ENCODE peak calls at places on chromosomes 11 and 22, in six cellular contexts. One of them, this sample, is unnamed.

GRCh38 chr22:40015346-40015976 is 20.7 kb downstream of the FAM83F start:
- DNase-seq in MM.1S: no peak
- DNase-seq in GM23338: no peak
- DNase-seq in hepatocyte: no peak
- DNase-seq in PC-3: no peak
- DNase-seq in GM23248: no peak
- DNase-seq in this sample: no peak

GRCh38 chr22:24112188-24112587 is 69.1 kb upstream of the SUSD2 start:
- DNase-seq in MM.1S: no peak
- DNase-seq in GM23338: no peak
- DNase-seq in hepatocyte: no peak
- DNase-seq in PC-3: peak; percentile 7
- DNase-seq in GM23248: peak; percentile 46
- DNase-seq in this sample: no peak

GRCh38 chr22:43441216-43441615 is 29.4 kb downstream of the MPPED1 start:
- DNase-seq in MM.1S: no peak
- DNase-seq in GM23338: no peak
- DNase-seq in hepatocyte: no peak
- DNase-seq in PC-3: no peak
- DNase-seq in GM23248: no peak
- DNase-seq in this sample: no peak

GRCh38 chr22:38243007-38243775 is 29.6 kb downstream of the TMEM184B start:
- DNase-seq in MM.1S: no peak
- DNase-seq in GM23338: no peak
- DNase-seq in hepatocyte: peak; percentile 88
- DNase-seq in PC-3: no peak
- DNase-seq in GM23248: no peak
- DNase-seq in this sample: peak; percentile 65

GRCh38 chr11:121687961-121688566 is 235.3 kb upstream of the SORL1-AS1 start:
- DNase-seq in MM.1S: no peak
- DNase-seq in GM23338: peak; percentile 58
- DNase-seq in hepatocyte: peak; percentile 37
- DNase-seq in PC-3: peak; percentile 60
- DNase-seq in GM23248: no peak
- DNase-seq in this sample: peak; percentile 26

GRCh38 chr11:64364911-64365310 is 5.9 kb downstream of the RPS6KA4 start:
- DNase-seq in MM.1S: no peak
- DNase-seq in GM23338: no peak
- DNase-seq in hepatocyte: no peak
- DNase-seq in PC-3: peak; percentile 45
- DNase-seq in GM23248: peak; percentile 31
- DNase-seq in this sample: no peak

GRCh38 chr22:23183107-23183698 is 2.9 kb downstream of the BCR start:
- DNase-seq in MM.1S: peak; percentile 43
- DNase-seq in GM23338: peak; percentile 96
- DNase-seq in hepatocyte: peak; percentile 74
- DNase-seq in PC-3: peak; percentile 47
- DNase-seq in GM23248: peak; percentile 75
- DNase-seq in this sample: peak; percentile 96

GRCh38 chr11:28343304-28344233 is 235.4 kb downstream of the METTL15 start:
- DNase-seq in MM.1S: no peak
- DNase-seq in GM23338: peak; percentile 25
- DNase-seq in hepatocyte: peak; percentile 15
- DNase-seq in PC-3: peak; percentile 77
- DNase-seq in GM23248: peak; percentile 81
- DNase-seq in this sample: no peak

GRCh38 chr11:65423516-65424199 is 1.1 kb downstream of the NEAT1 start:
- DNase-seq in MM.1S: no peak
- DNase-seq in GM23338: no peak
- DNase-seq in hepatocyte: no peak
- DNase-seq in PC-3: peak; percentile 32
- DNase-seq in GM23248: peak; percentile 48
- DNase-seq in this sample: no peak

GRCh38 chr11:92277871-92278270 is 53.3 kb downstream of the FAT3 start:
- DNase-seq in MM.1S: no peak
- DNase-seq in GM23338: no peak
- DNase-seq in hepatocyte: no peak
- DNase-seq in PC-3: peak; percentile 65
- DNase-seq in GM23248: no peak
- DNase-seq in this sample: no peak

GRCh38 chr11:32312865-32313403 is 122.4 kb downstream of the WT1 start:
- DNase-seq in MM.1S: peak; percentile 63
- DNase-seq in GM23338: peak; percentile 89
- DNase-seq in hepatocyte: peak; percentile 71
- DNase-seq in PC-3: peak; percentile 83
- DNase-seq in GM23248: peak; percentile 92
- DNase-seq in this sample: peak; percentile 55

GRCh38 chr11:129191649-129192048 is 476 bp downstream of the ARHGAP32 start:
- DNase-seq in MM.1S: no peak
- DNase-seq in GM23338: no peak
- DNase-seq in hepatocyte: no peak
- DNase-seq in PC-3: peak; percentile 74
- DNase-seq in GM23248: no peak
- DNase-seq in this sample: no peak

GRCh38 chr11:117424781-117425180 is 97.1 kb downstream of the CEP164 start:
- DNase-seq in MM.1S: no peak
- DNase-seq in GM23338: no peak
- DNase-seq in hepatocyte: no peak
- DNase-seq in PC-3: no peak
- DNase-seq in GM23248: peak; percentile 80
- DNase-seq in this sample: no peak

GRCh38 chr11:122772945-122773344 is 65.4 kb upstream of the CRTAM start:
- DNase-seq in MM.1S: no peak
- DNase-seq in GM23338: no peak
- DNase-seq in hepatocyte: no peak
- DNase-seq in PC-3: no peak
- DNase-seq in GM23248: peak; percentile 65
- DNase-seq in this sample: no peak

GRCh38 chr11:132858203-132858602 is 674.1 kb downstream of the OPCML start:
- DNase-seq in MM.1S: no peak
- DNase-seq in GM23338: peak; percentile 83
- DNase-seq in hepatocyte: peak; percentile 42
- DNase-seq in PC-3: no peak
- DNase-seq in GM23248: peak; percentile 65
- DNase-seq in this sample: peak; percentile 37

GRCh38 chr11:10844364-10844763 is 13.5 kb downstream of the ZBED5 start:
- DNase-seq in MM.1S: no peak
- DNase-seq in GM23338: no peak
- DNase-seq in hepatocyte: no peak
- DNase-seq in PC-3: no peak
- DNase-seq in GM23248: peak; percentile 41
- DNase-seq in this sample: no peak

GRCh38 chr22:38828191-38828590 is 15.6 kb downstream of the NPTXR start:
- DNase-seq in MM.1S: no peak
- DNase-seq in GM23338: no peak
- DNase-seq in hepatocyte: no peak
- DNase-seq in PC-3: no peak
- DNase-seq in GM23248: no peak
- DNase-seq in this sample: no peak

GRCh38 chr22:48240165-48240934 is 1477.9 kb downstream of the TBC1D22A start:
- DNase-seq in MM.1S: no peak
- DNase-seq in GM23338: no peak
- DNase-seq in hepatocyte: no peak
- DNase-seq in PC-3: no peak
- DNase-seq in GM23248: no peak
- DNase-seq in this sample: peak; percentile 88

GRCh38 chr11:61978703-61979661 is 11.5 kb upstream of the FTH1 start:
- DNase-seq in MM.1S: no peak
- DNase-seq in GM23338: no peak
- DNase-seq in hepatocyte: no peak
- DNase-seq in PC-3: peak; percentile 73
- DNase-seq in GM23248: peak; percentile 68
- DNase-seq in this sample: no peak

GRCh38 chr11:123212406-123212805 is 17.4 kb upstream of the CLMP start:
- DNase-seq in MM.1S: no peak
- DNase-seq in GM23338: no peak
- DNase-seq in hepatocyte: no peak
- DNase-seq in PC-3: no peak
- DNase-seq in GM23248: peak; percentile 58
- DNase-seq in this sample: no peak

DNA sequence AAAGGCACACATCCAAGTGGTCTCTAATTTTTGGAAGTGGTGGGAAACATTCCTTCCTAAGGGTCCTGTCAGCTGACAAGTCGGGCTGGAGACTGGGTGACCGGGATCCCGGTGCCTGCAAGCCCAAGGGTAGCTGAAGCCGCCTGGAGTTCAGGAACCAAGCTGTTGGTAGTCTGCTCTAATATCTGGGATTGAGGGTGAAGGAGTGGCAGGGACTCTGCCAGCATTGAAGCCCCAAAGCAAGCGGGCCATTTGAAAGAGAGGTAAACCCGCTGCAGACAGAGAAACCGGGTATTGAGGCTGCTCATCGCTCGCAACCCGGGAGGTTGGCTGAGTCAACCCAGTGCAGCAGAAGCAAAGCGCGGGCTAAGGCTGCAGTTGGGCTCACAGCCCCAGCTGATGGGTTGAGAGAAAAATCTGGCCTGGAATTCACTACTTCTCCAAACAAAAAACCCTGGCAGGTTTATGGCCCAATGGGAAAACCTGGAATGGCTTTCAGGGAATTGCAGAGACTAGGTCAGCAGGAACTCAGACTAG is 28.2 kb upstream of the FBXO3 start:
- DNase-seq in MM.1S: peak; percentile 46
- DNase-seq in GM23338: peak; percentile 97
- DNase-seq in hepatocyte: peak; percentile 85
- DNase-seq in PC-3: peak; percentile 91
- DNase-seq in GM23248: peak; percentile 93
- DNase-seq in this sample: peak; percentile 93
- TF ChIP-seq EZH2 in MM.1S: no peak
- TF ChIP-seq EZH2 in GM23338: peak; percentile 55
- TF ChIP-seq EZH2 in hepatocyte: no peak
- TF ChIP-seq EZH2 in PC-3: no peak
- TF ChIP-seq EZH2 in GM23248: no peak
- TF ChIP-seq EZH2 in this sample: no peak

GRCh38 chr11:102320166-102320565 is 2.9 kb downstream of the BIRC3 start:
- DNase-seq in MM.1S: no peak
- DNase-seq in GM23338: no peak
- DNase-seq in hepatocyte: no peak
- DNase-seq in PC-3: no peak
- DNase-seq in GM23248: no peak
- DNase-seq in this sample: no peak

GRCh38 chr11:102319544-102319943 is 2.3 kb downstream of the BIRC3 start:
- DNase-seq in MM.1S: no peak
- DNase-seq in GM23338: no peak
- DNase-seq in hepatocyte: no peak
- DNase-seq in PC-3: no peak
- DNase-seq in GM23248: no peak
- DNase-seq in this sample: no peak

GRCh38 chr11:102317768-102318103 is 452 bp downstream of the BIRC3 start:
- DNase-seq in MM.1S: no peak
- DNase-seq in GM23338: no peak
- DNase-seq in hepatocyte: no peak
- DNase-seq in PC-3: peak; percentile 43
- DNase-seq in GM23248: no peak
- DNase-seq in this sample: no peak

GRCh38 chr11:102317099-102317767 is at the start of gene BIRC3:
- DNase-seq in MM.1S: peak; percentile 99
- DNase-seq in GM23338: peak; percentile 82
- DNase-seq in hepatocyte: peak; percentile 89
- DNase-seq in PC-3: peak; percentile 97
- DNase-seq in GM23248: peak; percentile 95
- DNase-seq in this sample: peak; percentile 75

DNA sequence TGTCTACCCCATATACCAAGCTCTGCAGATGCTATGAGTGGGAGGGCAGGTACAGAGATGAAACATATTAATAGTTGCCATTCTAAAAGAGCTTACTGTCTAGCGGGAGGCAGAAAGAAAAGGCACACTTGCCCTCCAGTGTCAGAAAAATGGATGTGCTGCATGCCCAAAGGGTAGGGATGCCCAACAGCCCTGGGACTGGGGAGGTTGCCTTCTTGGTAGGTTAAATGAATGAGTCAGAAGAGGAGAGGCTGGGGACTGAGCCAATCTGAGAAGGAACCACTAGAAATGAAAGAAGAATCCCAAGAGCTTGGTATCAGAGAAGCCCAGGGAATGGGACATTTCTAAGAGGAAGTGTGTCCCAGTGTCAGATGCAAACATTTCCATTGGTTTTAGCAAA is 1.2 kb downstream of the BIRC3 start:
- DNase-seq in MM.1S: peak; percentile 61
- DNase-seq in GM23338: no peak
- DNase-seq in hepatocyte: no peak
- DNase-seq in PC-3: peak; percentile 46
- DNase-seq in GM23248: peak; percentile 39
- DNase-seq in this sample: no peak
- TF ChIP-seq EZH2phosphoT487 in MM.1S: no peak
- TF ChIP-seq EZH2phosphoT487 in GM23338: no peak
- TF ChIP-seq EZH2phosphoT487 in hepatocyte: no peak
- TF ChIP-seq EZH2phosphoT487 in PC-3: no peak
- TF ChIP-seq EZH2phosphoT487 in GM23248: no peak
- TF ChIP-seq EZH2phosphoT487 in this sample: no peak

GRCh38 chr11:94184362-94184761 is 55.7 kb downstream of the PANX1 start:
- DNase-seq in MM.1S: no peak
- DNase-seq in GM23338: no peak
- DNase-seq in hepatocyte: no peak
- DNase-seq in PC-3: no peak
- DNase-seq in GM23248: no peak
- DNase-seq in this sample: no peak

GRCh38 chr11:94184861-94185260 is 56.2 kb downstream of the PANX1 start:
- DNase-seq in MM.1S: no peak
- DNase-seq in GM23338: no peak
- DNase-seq in hepatocyte: no peak
- DNase-seq in PC-3: no peak
- DNase-seq in GM23248: peak; percentile 30
- DNase-seq in this sample: no peak

GRCh38 chr11:94183886-94184264 is 55.2 kb downstream of the PANX1 start:
- DNase-seq in MM.1S: no peak
- DNase-seq in GM23338: peak; percentile 83
- DNase-seq in hepatocyte: peak; percentile 81
- DNase-seq in PC-3: peak; percentile 89
- DNase-seq in GM23248: peak; percentile 43
- DNase-seq in this sample: peak; percentile 73

GRCh38 chr11:94185387-94186084 is 56.9 kb downstream of the PANX1 start:
- DNase-seq in MM.1S: no peak
- DNase-seq in GM23338: no peak
- DNase-seq in hepatocyte: no peak
- DNase-seq in PC-3: no peak
- DNase-seq in GM23248: peak; percentile 76
- DNase-seq in this sample: no peak

GRCh38 chr11:94186342-94187203 is 57.9 kb downstream of the PANX1 start:
- DNase-seq in MM.1S: no peak
- DNase-seq in GM23338: peak; percentile 13
- DNase-seq in hepatocyte: no peak
- DNase-seq in PC-3: no peak
- DNase-seq in GM23248: no peak
- DNase-seq in this sample: no peak
- H3K4me2 ChIP-seq in MM.1S: no peak overlapping the region
- H3K4me2 ChIP-seq in GM23338: no peak overlapping the region
- H3K4me2 ChIP-seq in hepatocyte: no peak overlapping the region
- H3K4me2 ChIP-seq in PC-3: no peak overlapping the region
- H3K4me2 ChIP-seq in GM23248: no peak overlapping the region
- H3K4me2 ChIP-seq in this sample: no peak overlapping the region

DNA sequence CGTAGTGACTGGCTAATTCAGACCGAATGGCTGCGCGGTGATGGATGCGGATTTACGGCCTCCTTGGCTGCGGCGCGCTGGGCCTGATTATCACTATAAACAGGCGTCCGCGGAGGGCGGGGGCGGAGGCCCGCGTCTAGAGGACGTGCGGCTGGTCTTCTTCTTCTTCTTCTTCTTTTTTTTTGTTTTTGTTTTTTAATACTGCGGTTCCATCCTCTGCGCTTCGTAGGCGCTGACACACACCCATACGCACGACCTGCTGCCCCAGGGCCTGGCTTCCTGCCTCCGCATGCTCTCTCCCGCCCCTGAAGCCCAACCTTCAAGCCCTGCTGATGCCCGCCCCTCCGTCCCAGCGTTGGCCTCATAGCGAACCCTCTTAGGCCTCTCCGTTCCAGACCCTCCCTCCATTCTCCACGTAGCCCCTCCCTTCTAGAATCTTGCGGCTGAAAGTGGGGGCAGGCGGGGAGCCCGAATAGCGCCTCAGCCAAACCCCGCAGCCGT is 2.7 kb upstream of the SLC6A5 start:
- DNase-seq in MM.1S: no peak
- DNase-seq in GM23338: peak; percentile 88
- DNase-seq in hepatocyte: no peak
- DNase-seq in PC-3: no peak
- DNase-seq in GM23248: peak; percentile 15
- DNase-seq in this sample: peak; percentile 65
- TF ChIP-seq EZH2 in MM.1S: no peak
- TF ChIP-seq EZH2 in GM23338: peak; percentile 30
- TF ChIP-seq EZH2 in hepatocyte: no peak
- TF ChIP-seq EZH2 in PC-3: no peak
- TF ChIP-seq EZH2 in GM23248: no peak
- TF ChIP-seq EZH2 in this sample: no peak